ENCODE peak calls at places on chromosomes 1 and 21, in five cellular contexts. O is endothelial cell, W is cardiac muscle cell, Q is PC-3, S is GM12878. G is an unnamed sample.

GRCh38 chr1:80533178-80533577 is 1267.6 kb upstream of the ADGRL2 start:
- DNase-seq in W (no peak), S (no peak), Q (no peak), O (no peak), G (no peak)

GRCh38 chr21:44865561-44866280 is 7.8 kb downstream of the PTTG1IP start:
- DNase-seq in O (no peak), W (no peak), S (no peak), Q (peak; percentile 43), G (no peak)

GRCh38 chr21:22881131-22881530 is 1882.9 kb downstream of the NCAM2 start:
- DNase-seq in W (no peak), Q (no peak), O (no peak), S (no peak), G (no peak)

GRCh38 chr1:57550092-57550491 is 126.2 kb upstream of the DAB1 start:
- DNase-seq in O (no peak), Q (no peak), S (no peak), W (no peak), G (no peak)

GRCh38 chr1:226629210-226629895 is 80.8 kb downstream of the STUM start:
- DNase-seq in Q (no peak), O (no peak), W (no peak), S (no peak), G (no peak)

GRCh38 chr1:92961896-92962752 is 862 bp upstream of the DIPK1A start:
- DNase-seq in Q (peak; percentile 49), S (peak; percentile 82), O (peak; percentile 8), W (peak; percentile 34), G (peak; percentile 67)

GRCh38 chr1:156766288-156767100 is 841 bp upstream of the PRCC start:
- DNase-seq in O (no peak), S (no peak), Q (peak; percentile 47), W (no peak), G (no peak)

GRCh38 chr1:205052689-205053088 is 9.7 kb downstream of the CNTN2 start:
- DNase-seq in W (no peak), Q (no peak), S (no peak), O (no peak), G (no peak)

GRCh38 chr1:197178998-197179397 is 32.5 kb upstream of the ASPM start:
- DNase-seq in S (no peak), Q (peak; percentile 26), W (no peak), O (no peak), G (no peak)

GRCh38 chr21:44331650-44332306 is 7.4 kb downstream of the CFAP410 start:
- DNase-seq in Q (no peak), S (no peak), W (no peak), O (no peak), G (no peak)

GRCh38 chr1:186865253-186865652 is 36.5 kb downstream of the PLA2G4A start:
- DNase-seq in S (peak; percentile 25), Q (no peak), O (no peak), W (no peak), G (no peak)

GRCh38 chr1:224199679-224200078 is 16.6 kb downstream of the DEGS1 start:
- DNase-seq in Q (peak; percentile 90), O (no peak), S (no peak), W (no peak), G (no peak)

GRCh38 chr1:223747838-223748335 is 35.5 kb downstream of the CAPN2 start:
- DNase-seq in S (no peak), W (no peak), O (no peak), Q (peak; percentile 67), G (no peak)

GRCh38 chr1:160993544-160993943 is 27.4 kb downstream of the F11R start:
- DNase-seq in S (no peak), W (no peak), O (no peak), Q (peak; percentile 78), G (peak; percentile 51)

GRCh38 chr21:35921471-35921870 is 138.9 kb downstream of the SETD4 start:
- DNase-seq in Q (no peak), W (no peak), O (no peak), S (no peak), G (no peak)

GRCh38 chr1:221440658-221441057 is 301.2 kb downstream of the DUSP10 start:
- DNase-seq in S (no peak), O (no peak), Q (peak; percentile 4), W (peak; percentile 55), G (no peak)

GRCh38 chr1:196680107-196680506 is 28.3 kb downstream of the CFH start:
- DNase-seq in O (no peak), S (no peak), W (no peak), Q (peak; percentile 64), G (no peak)

GRCh38 chr1:24384251-24385090 is 29.1 kb downstream of the STPG1 start:
- DNase-seq in W (peak; percentile 75), S (no peak), Q (peak; percentile 49), O (no peak), G (peak; percentile 70)
- TF ChIP-seq CTCF in W (no peak), S (no peak), Q (no peak), O (no peak), G (no peak)

DNA sequence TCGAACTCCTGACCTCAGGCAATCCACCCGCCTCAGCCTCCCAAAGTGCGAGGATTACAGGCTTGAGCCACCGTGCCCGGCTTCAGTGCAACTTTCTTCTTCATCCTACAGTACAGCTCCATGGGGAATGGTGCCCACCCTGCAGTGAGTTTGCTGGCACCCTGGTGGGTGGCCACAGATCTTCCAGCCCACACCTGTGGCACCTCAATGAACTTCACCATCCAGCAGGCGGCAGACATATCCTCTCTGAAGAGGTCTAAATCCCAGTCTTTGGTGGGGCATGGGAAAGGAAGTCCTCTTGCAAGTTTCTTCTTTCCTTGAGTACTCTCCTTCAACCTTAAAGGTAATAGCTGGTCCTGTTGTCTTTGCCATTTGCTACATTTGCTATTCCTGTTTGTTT is 18.1 kb upstream of the ZBTB8A start:
- DNase-seq in W (no peak), O (no peak), Q (peak; percentile 18), S (no peak), G (no peak)
- TF ChIP-seq CTCF in W (no peak), O (no peak), Q (no peak), S (peak; percentile 14), G (no peak)

GRCh38 chr1:71093938-71094337 is 13.1 kb upstream of the ZRANB2 start:
- DNase-seq in Q (peak; percentile 53), O (no peak), S (no peak), W (no peak), G (no peak)
- TF ChIP-seq CTCF in Q (peak; percentile 57), O (peak; percentile 36), S (peak; percentile 14), W (peak; percentile 44), G (peak; percentile 34)

DNA sequence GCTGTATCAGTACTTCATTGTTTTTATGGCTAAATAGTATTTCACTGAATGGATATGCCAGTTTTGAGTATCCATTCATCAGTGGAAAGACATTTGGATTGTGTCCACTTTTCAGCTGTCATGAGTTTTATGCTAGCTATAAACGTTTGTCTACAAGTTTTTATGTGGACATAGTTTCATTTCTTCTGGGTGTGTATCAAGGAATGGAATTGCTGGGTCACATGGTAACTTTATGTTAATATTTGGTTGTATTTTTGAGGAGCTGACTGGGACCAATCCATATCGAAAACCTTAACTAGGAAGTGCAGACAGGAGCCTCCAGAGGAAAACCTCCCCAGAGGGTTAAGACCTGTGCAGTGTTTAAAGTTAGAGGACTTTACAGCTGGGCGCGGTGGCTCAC is 31.8 kb upstream of the DISC1 start:
- DNase-seq in O (no peak), S (no peak), Q (no peak), W (no peak), G (no peak)
- TF ChIP-seq CTCF in O (no peak), S (no peak), Q (no peak), W (no peak), G (no peak)

G was measured in AG09319.